ENCODE peak calls at places on chromosomes 7 and 10, in six cellular contexts. Y is adrenal gland, E is fibroblast of lung, I is BJ, H is psoas muscle, P is SK-N-SH. Z is an unnamed sample.

GRCh38 chr7:154553711-154554265 is 449.1 kb downstream of the PAXIP1 start:
- DNase-seq in E (no peak), Y (no peak), H (no peak), P (peak), I (no peak), Z (no peak)

GRCh38 chr7:34322841-34323240 is 335.2 kb upstream of the NPSR1 start:
- DNase-seq in H (no peak), I (no peak), Y (no peak), P (no peak), E (no peak), Z (no peak)

GRCh38 chr7:76121044-76121443 is 73.1 kb downstream of the MDH2 start:
- DNase-seq in P (no peak), E (no peak), I (no peak), Y (no peak), H (no peak), Z (no peak)

GRCh38 chr10:121501796-121502195 is 96.4 kb downstream of the FGFR2 start:
- DNase-seq in P (no peak), E (no peak), Y (no peak), I (no peak), H (no peak), Z (no peak)

GRCh38 chr10:112259688-112260087 is 23.5 kb upstream of the TECTB start:
- DNase-seq in P (no peak), H (no peak), E (no peak), I (no peak), Y (no peak), Z (no peak)

GRCh38 chr7:151754142-151754590 is 122.7 kb downstream of the PRKAG2 start:
- DNase-seq in P (peak), I (peak), H (peak), E (peak), Y (peak), Z (peak)

GRCh38 chr7:44973610-44974401 is 5.0 kb downstream of the MYO1G start:
- DNase-seq in I (no peak), H (no peak), Y (peak), E (no peak), P (peak), Z (peak)

GRCh38 chr7:33192695-33193291 is 63.4 kb downstream of the BBS9 start:
- DNase-seq in I (no peak), P (no peak), E (peak), Y (no peak), H (no peak), Z (no peak)

GRCh38 chr10:4130685-4131084 is 345.7 kb upstream of the KLF6 start:
- DNase-seq in P (no peak), Y (no peak), E (no peak), I (no peak), H (no peak), Z (peak)

GRCh38 chr10:27947513-27947912 is 51.4 kb downstream of the ODAD2 start:
- DNase-seq in Y (no peak), I (no peak), H (no peak), P (no peak), E (no peak), Z (no peak)

GRCh38 chr10:30491204-30491603 is 57.2 kb downstream of the MAP3K8 start:
- DNase-seq in E (no peak), I (no peak), Y (peak), P (no peak), H (no peak), Z (no peak)

GRCh38 chr10:48343106-48343505 is 36.6 kb downstream of the MAPK8 start:
- DNase-seq in I (no peak), P (no peak), H (no peak), Y (no peak), E (no peak), Z (no peak)

GRCh38 chr10:80541144-80541750 is 3.5 kb downstream of the SH2D4B start:
- DNase-seq in Y (no peak), P (no peak), H (no peak), E (no peak), I (no peak), Z (no peak)

GRCh38 chr10:27500886-27501285 is 3.2 kb upstream of the RAB18 start:
- DNase-seq in I (no peak), Y (no peak), E (no peak), P (no peak), H (no peak), Z (no peak)

GRCh38 chr7:128934361-128935352 is 3.1 kb upstream of the IRF5 start:
- DNase-seq in H (no peak), Y (peak), I (no peak), E (no peak), P (no peak), Z (no peak)

GRCh38 chr7:43531700-43532099 is 51.2 kb upstream of the STK17A start:
- DNase-seq in Y (no peak), P (peak), E (no peak), H (no peak), I (no peak), Z (no peak)

GRCh38 chr7:84455788-84456187 is 261.2 kb upstream of the SEMA3A start:
- DNase-seq in Y (no peak), H (no peak), E (peak), P (no peak), I (no peak), Z (no peak)

GRCh38 chr7:20217193-20217948 is at the start of gene MACC1:
- DNase-seq in Y (no peak), I (no peak), H (peak), P (no peak), E (no peak), Z (peak)

GRCh38 chr10:22230331-22230833 is 12.6 kb upstream of the EBLN1 start:
- DNase-seq in P (peak), H (no peak), I (no peak), E (peak), Y (no peak), Z (peak)

GRCh38 chr10:68781613-68782574 is 45.4 kb upstream of the STOX1 start:
- DNase-seq in E (no peak), P (no peak), H (no peak), Y (no peak), I (no peak), Z (no peak)

GRCh38 chr7:34066968-34067367 is 161.6 kb downstream of the BMPER start:
- DNase-seq in P (no peak), Y (no peak), E (no peak), H (no peak), I (no peak), Z (no peak)

GRCh38 chr7:3912291-3912690 is 611.2 kb downstream of the SDK1 start:
- DNase-seq in H (no peak), P (no peak), I (no peak), E (peak), Y (no peak), Z (no peak)

GRCh38 chr10:43839973-43840372 is 191.3 kb upstream of the ZNF32 start:
- DNase-seq in P (no peak), H (no peak), I (no peak), E (no peak), Y (no peak), Z (no peak)

GRCh38 chr10:48608279-48608681 is 3.4 kb upstream of the ARHGAP22 start:
- DNase-seq in E (no peak), I (no peak), H (no peak), Y (peak), P (peak), Z (peak)

GRCh38 chr10:103917326-103918052 is 495 bp downstream of the STN1 start:
- DNase-seq in H (no peak), E (peak), P (no peak), Y (peak), I (no peak), Z (peak)

GRCh38 chr10:34045571-34046190 is 711.2 kb upstream of the NRP1 start:
- DNase-seq in H (no peak), I (no peak), E (peak), Y (no peak), P (no peak), Z (no peak)

GRCh38 chr7:15012135-15012534 is 109.6 kb upstream of the DGKB start:
- DNase-seq in E (no peak), Y (no peak), H (no peak), I (no peak), P (no peak), Z (no peak)

GRCh38 chr7:15005672-15006071 is 103.1 kb upstream of the DGKB start:
- DNase-seq in P (no peak), H (no peak), E (no peak), I (no peak), Y (no peak), Z (no peak)

GRCh38 chr7:15011289-15011688 is 108.7 kb upstream of the DGKB start:
- DNase-seq in P (no peak), Y (no peak), H (no peak), E (no peak), I (no peak), Z (no peak)

GRCh38 chr7:15007507-15007906 is 105.0 kb upstream of the DGKB start:
- DNase-seq in Y (no peak), H (no peak), E (no peak), I (no peak), P (peak), Z (no peak)
- TF ChIP-seq CTCF in Y (no peak), H (no peak), E (no peak), I (peak), P (peak), Z (no peak)

GRCh38 chr10:113524120-113524519 is 28.7 kb upstream of the HABP2 start:
- DNase-seq in H (no peak), I (no peak), P (no peak), E (no peak), Y (no peak), Z (no peak)
- TF ChIP-seq CTCF in H (no peak), I (no peak), P (peak), E (no peak), Y (no peak), Z (no peak)

GRCh38 chr7:101060992-101061391 is 24.3 kb upstream of the TRIM56 start:
- DNase-seq in E (no peak), Y (no peak), P (no peak), I (no peak), H (no peak), Z (no peak)

GRCh38 chr7:101058355-101058754 is 26.9 kb upstream of the TRIM56 start:
- DNase-seq in Y (peak), I (no peak), P (no peak), E (peak), H (peak), Z (peak)

DNA sequence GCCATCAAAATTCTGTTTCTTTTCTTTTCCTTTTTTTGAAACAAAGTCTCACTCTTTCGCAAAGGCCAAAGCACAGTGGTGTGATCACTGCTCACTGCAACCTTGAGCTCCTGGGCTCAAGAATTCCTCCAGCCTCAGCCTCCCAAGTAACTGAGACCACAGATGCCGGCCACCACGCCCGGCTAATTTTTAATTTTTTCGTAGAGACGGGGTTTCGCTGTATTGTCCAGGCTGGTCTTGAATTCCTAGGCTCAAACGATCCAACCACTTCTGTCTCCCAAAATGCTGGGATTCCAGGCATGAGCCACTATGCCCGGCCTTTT is 25.7 kb upstream of the TRIM56 start:
- DNase-seq in E (no peak), I (no peak), H (no peak), Y (no peak), P (no peak), Z (no peak)
- TF ChIP-seq CTCF in E (no peak), I (no peak), H (no peak), Y (no peak), P (no peak), Z (peak)

DNA sequence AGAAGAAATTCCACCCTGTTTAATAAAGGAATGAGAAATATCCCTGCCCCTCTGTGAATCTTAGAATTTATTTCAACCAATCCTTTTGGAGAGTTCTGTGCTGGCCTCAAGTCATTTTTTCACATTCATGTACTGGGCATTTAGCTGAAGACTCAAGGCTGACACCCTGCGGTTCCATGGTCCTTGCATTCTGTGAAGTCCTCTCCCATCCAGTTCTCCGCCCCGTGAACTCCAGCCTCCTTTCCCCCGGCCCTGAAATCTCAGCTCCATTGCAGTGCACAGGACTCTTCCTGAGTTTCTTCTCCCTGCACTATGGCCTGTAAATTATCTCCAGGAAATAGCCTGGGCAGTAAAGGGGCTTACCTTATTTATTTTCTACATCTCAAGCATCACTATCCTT is 183.0 kb upstream of the KCND2 start:
- DNase-seq in P (peak), E (no peak), Y (peak), H (no peak), I (no peak), Z (no peak)
- TF ChIP-seq CTCF in P (peak), E (peak), Y (peak), H (no peak), I (peak), Z (no peak)

Z was measured in activated CD8-positive, alpha-beta T cell treated with anti-CD3 and anti-CD28 coated beads for 36 hours.